ENCODE peak calls at places on chromosome 21, in six cellular contexts. X is IMR-90; W is tibial artery; Q is esophagus muscularis mucosa; F is CD8-positive, alpha-beta T cell; B is heart left ventricle. G is an unnamed sample.

GRCh38 chr21:28770867-28771661 is 221.6 kb downstream of the LTN1 start:
- DNase-seq in X (peak; percentile 36), W (peak; percentile 38), Q (no peak), F (no peak), B (no peak), G (no peak)

GRCh38 chr21:39314155-39315027 is 959 bp upstream of the BRWD1 start:
- DNase-seq in X (peak; percentile 65), W (peak; percentile 43), Q (no peak), F (peak; percentile 38), B (peak; percentile 77), G (peak; percentile 73)

GRCh38 chr21:44947930-44948331 is 8.1 kb downstream of the SLX9 start:
- DNase-seq in X (no peak), W (peak; percentile 57), Q (no peak), F (no peak), B (peak; percentile 84), G (no peak)

GRCh38 chr21:39681845-39682244 is 63.1 kb upstream of the IGSF5 start:
- DNase-seq in X (peak; percentile 13), W (no peak), Q (no peak), F (no peak), B (no peak), G (no peak)

GRCh38 chr21:39533545-39534226 is 79.1 kb upstream of the B3GALT5 start:
- DNase-seq in X (no peak), W (no peak), Q (no peak), F (no peak), B (no peak), G (no peak)

GRCh38 chr21:34715518-34715917 is 46.7 kb downstream of the CLIC6 start:
- DNase-seq in X (no peak), W (no peak), Q (no peak), F (no peak), B (no peak), G (no peak)

GRCh38 chr21:16573581-16573980 is 843.8 kb downstream of the USP25 start:
- DNase-seq in X (peak; percentile 76), W (no peak), Q (no peak), F (no peak), B (no peak), G (no peak)

GRCh38 chr21:16532841-16533240 is 803.1 kb downstream of the USP25 start:
- DNase-seq in X (peak; percentile 43), W (no peak), Q (no peak), F (no peak), B (no peak), G (no peak)

GRCh38 chr21:44709426-44710293 is 1.7 kb downstream of the TSPEAR start:
- DNase-seq in X (peak; percentile 0), W (no peak), Q (no peak), F (no peak), B (no peak), G (no peak)

GRCh38 chr21:35529141-35529863 is 480.2 kb upstream of the RUNX1 start:
- DNase-seq in X (peak; percentile 72), W (no peak), Q (no peak), F (peak; percentile 16), B (no peak), G (no peak)

GRCh38 chr21:33640697-33641338 is 723 bp downstream of the CRYZL1 start:
- DNase-seq in X (peak; percentile 22), W (no peak), Q (no peak), F (no peak), B (no peak), G (no peak)

GRCh38 chr21:33801424-33802405 is 113.9 kb downstream of the ATP5PO start:
- DNase-seq in X (peak; percentile 80), W (no peak), Q (no peak), F (no peak), B (no peak), G (no peak)

GRCh38 chr21:46319192-46319591 is 4.5 kb downstream of the C21orf58 start:
- DNase-seq in X (no peak), W (no peak), Q (no peak), F (no peak), B (no peak), G (no peak)

GRCh38 chr21:35896060-35896459 is 164.3 kb downstream of the SETD4 start:
- DNase-seq in X (no peak), W (no peak), Q (no peak), F (no peak), B (no peak), G (no peak)

GRCh38 chr21:26776320-26777021 is 68.7 kb downstream of the ADAMTS1 start:
- DNase-seq in X (peak; percentile 68), W (no peak), Q (no peak), F (no peak), B (no peak), G (no peak)

GRCh38 chr21:44800971-44801467 is 601 bp downstream of the UBE2G2 start:
- DNase-seq in X (peak; percentile 26), W (no peak), Q (no peak), F (no peak), B (no peak), G (no peak)

GRCh38 chr21:45482899-45483821 is 59.1 kb downstream of the SLC19A1 start:
- DNase-seq in X (no peak), W (no peak), Q (no peak), F (peak; percentile 37), B (peak; percentile 67), G (no peak)

GRCh38 chr21:41199123-41199522 is 31.2 kb downstream of the BACE2 start:
- DNase-seq in X (no peak), W (no peak), Q (no peak), F (no peak), B (no peak), G (no peak)
- H3K4me1 ChIP-seq in X (peaks cover 1% of the 10 kb centered on the region), W (no peaks in the 10 kb centered on the region), Q (peaks cover 11% of the 10 kb centered on the region), F (no peaks in the 10 kb centered on the region), B (no peaks in the 10 kb centered on the region), G (no peaks in the 10 kb centered on the region)

DNA sequence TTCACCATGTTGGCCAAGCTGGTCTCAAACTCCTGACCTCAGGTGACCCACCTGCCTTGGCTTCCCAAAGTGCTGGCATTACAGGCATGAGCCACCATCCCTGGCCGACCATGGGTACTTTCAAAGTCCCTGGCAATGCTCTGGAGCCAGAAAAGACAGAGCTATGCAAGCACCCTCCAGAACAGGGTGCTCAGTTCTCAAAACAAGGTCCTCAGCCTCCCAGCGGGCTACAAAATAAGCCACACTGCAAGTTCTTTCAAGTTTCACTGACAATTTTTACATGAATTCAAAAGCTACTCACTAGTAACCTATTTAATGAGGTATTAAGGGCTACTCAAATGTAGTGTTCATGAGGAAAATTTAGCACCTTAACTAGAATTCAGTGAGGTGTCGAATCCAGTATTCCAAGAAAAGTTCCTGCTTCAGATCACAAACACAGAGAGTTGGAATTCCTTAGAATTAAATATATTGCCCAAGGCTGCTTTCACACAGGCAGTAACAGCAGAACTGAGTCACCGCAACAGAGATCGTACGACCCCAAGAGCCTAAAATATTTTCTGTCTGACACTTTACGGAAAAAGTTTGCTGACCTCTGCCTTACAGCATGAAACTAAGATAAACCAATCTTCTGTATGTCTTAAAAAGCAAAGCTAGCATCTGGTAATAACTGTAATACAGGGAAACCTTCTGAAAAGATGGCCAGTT is 60.7 kb downstream of the HSF2BP start:
- DNase-seq in X (peak; percentile 87), W (no peak), Q (no peak), F (no peak), B (no peak), G (no peak)
- H3K4me1 ChIP-seq in X (peaks cover 29% of the 10 kb centered on the region), W (no peaks in the 10 kb centered on the region), Q (no peaks in the 10 kb centered on the region), F (no peaks in the 10 kb centered on the region), B (no peaks in the 10 kb centered on the region), G (peaks cover 10% of the 10 kb centered on the region)

GRCh38 chr21:41887682-41888081 is 8.5 kb upstream of the PRDM15 start:
- DNase-seq in X (no peak), W (no peak), Q (no peak), F (no peak), B (no peak), G (no peak)

GRCh38 chr21:41892726-41893125 is 13.6 kb upstream of the PRDM15 start:
- DNase-seq in X (no peak), W (no peak), Q (no peak), F (no peak), B (no peak), G (no peak)

GRCh38 chr21:41888749-41889376 is 9.7 kb upstream of the PRDM15 start:
- DNase-seq in X (no peak), W (no peak), Q (no peak), F (no peak), B (no peak), G (peak; percentile 62)

GRCh38 chr21:41891132-41891531 is 12.0 kb upstream of the PRDM15 start:
- DNase-seq in X (no peak), W (no peak), Q (no peak), F (no peak), B (no peak), G (no peak)

DNA sequence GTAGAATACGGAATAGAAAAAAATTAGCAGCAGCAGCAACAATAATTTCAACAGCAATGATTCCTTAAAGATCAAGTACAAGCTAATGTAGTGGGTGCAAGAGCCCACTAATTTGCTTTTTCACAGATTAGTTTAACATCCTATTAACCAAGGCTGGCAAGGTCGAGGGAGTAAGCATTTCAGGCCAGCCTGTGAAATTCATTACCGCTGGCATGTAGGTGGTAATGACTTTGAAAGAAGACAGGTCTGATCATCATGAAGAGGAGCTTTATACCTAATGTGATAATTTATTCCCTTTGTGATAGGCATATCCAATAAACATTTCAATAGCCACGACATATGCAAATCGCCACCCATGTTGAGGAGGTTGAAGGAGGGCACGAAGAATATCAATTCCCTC is 11.2 kb upstream of the PRDM15 start:
- DNase-seq in X (no peak), W (no peak), Q (no peak), F (no peak), B (no peak), G (no peak)
- H3K4me1 ChIP-seq in X (peaks cover 6% of the 10 kb centered on the region), W (no peaks in the 10 kb centered on the region), Q (no peaks in the 10 kb centered on the region), F (peaks cover 1% of the 10 kb centered on the region), B (no peaks in the 10 kb centered on the region), G (no peaks in the 10 kb centered on the region)

GRCh38 chr21:37269481-37269880 is 2.3 kb upstream of the VPS26C start:
- DNase-seq in X (no peak), W (no peak), Q (no peak), F (no peak), B (no peak), G (peak; percentile 46)
- H3K4me1 ChIP-seq in X (peaks cover 2% of the 10 kb centered on the region), W (peaks cover 14% of the 10 kb centered on the region), Q (peaks cover 28% of the 10 kb centered on the region), F (peaks cover 20% of the 10 kb centered on the region), B (no peaks in the 10 kb centered on the region), G (peaks cover 19% of the 10 kb centered on the region)

DNA sequence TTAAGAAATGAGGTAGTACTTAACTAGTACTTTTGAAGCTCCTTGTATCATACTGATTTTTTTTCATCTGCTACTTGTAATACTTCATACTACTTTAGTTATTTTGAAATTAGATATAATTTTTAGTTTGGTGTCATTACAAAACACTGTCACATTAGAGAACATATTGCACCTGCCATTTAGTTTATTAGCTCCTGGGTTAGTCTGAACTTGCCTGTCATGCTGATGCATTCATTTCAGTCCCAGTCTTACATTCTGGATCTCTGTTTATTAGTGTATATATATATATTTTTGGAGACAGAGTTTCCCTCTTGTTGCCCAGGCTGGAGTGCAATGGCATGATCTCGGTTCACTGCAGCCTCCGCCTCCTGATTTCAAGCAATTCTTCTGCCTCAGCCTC is 50.3 kb downstream of the DYRK1A start:
- DNase-seq in X (no peak), W (no peak), Q (no peak), F (no peak), B (no peak), G (no peak)
- H3K4me1 ChIP-seq in X (peaks cover 17% of the 10 kb centered on the region), W (peaks cover 21% of the 10 kb centered on the region), Q (peaks cover 89% of the 10 kb centered on the region), F (peaks cover 60% of the 10 kb centered on the region), B (peaks cover 11% of the 10 kb centered on the region), G (peaks cover 87% of the 10 kb centered on the region)